ENCODE peak calls at places on chromosomes 12 and 14, in five cellular contexts. One of them, this sample, is unnamed.

GRCh38 chr12:122064780-122065588 is 13.6 kb upstream of the MLXIP start:
- DNase-seq in heart left ventricle: peak
- DNase-seq in cardiac muscle cell: peak
- DNase-seq in HCT116: peak
- DNase-seq in HFF-Myc: peak
- DNase-seq in this sample: no peak

GRCh38 chr14:102408729-102409128 is 46.0 kb downstream of the TECPR2 start:
- DNase-seq in heart left ventricle: no peak
- DNase-seq in cardiac muscle cell: no peak
- DNase-seq in HCT116: no peak
- DNase-seq in HFF-Myc: no peak
- DNase-seq in this sample: no peak

GRCh38 chr12:97283297-97283696 is 179.3 kb upstream of the RMST start:
- DNase-seq in heart left ventricle: no peak
- DNase-seq in cardiac muscle cell: no peak
- DNase-seq in HCT116: no peak
- DNase-seq in HFF-Myc: no peak
- DNase-seq in this sample: no peak

GRCh38 chr14:33280646-33281045 is 342.0 kb downstream of the NPAS3 start:
- DNase-seq in heart left ventricle: no peak
- DNase-seq in cardiac muscle cell: no peak
- DNase-seq in HCT116: no peak
- DNase-seq in HFF-Myc: no peak
- DNase-seq in this sample: no peak

GRCh38 chr12:123532021-123532420 is 1.5 kb downstream of the RILPL1 start:
- DNase-seq in heart left ventricle: no peak
- DNase-seq in cardiac muscle cell: no peak
- DNase-seq in HCT116: no peak
- DNase-seq in HFF-Myc: no peak
- DNase-seq in this sample: no peak

GRCh38 chr14:30179381-30180130 is 251.9 kb upstream of the PRKD1 start:
- DNase-seq in heart left ventricle: no peak
- DNase-seq in cardiac muscle cell: no peak
- DNase-seq in HCT116: no peak
- DNase-seq in HFF-Myc: no peak
- DNase-seq in this sample: no peak

GRCh38 chr12:109444263-109444662 is 32.8 kb downstream of the KCTD10 start:
- DNase-seq in heart left ventricle: no peak
- DNase-seq in cardiac muscle cell: no peak
- DNase-seq in HCT116: no peak
- DNase-seq in HFF-Myc: no peak
- DNase-seq in this sample: no peak

GRCh38 chr12:111410229-111411186 is 4.8 kb downstream of the SH2B3 start:
- DNase-seq in heart left ventricle: peak
- DNase-seq in cardiac muscle cell: no peak
- DNase-seq in HCT116: no peak
- DNase-seq in HFF-Myc: no peak
- DNase-seq in this sample: no peak

GRCh38 chr12:106455100-106455499 is 97.6 kb downstream of the POLR3B start:
- DNase-seq in heart left ventricle: no peak
- DNase-seq in cardiac muscle cell: no peak
- DNase-seq in HCT116: no peak
- DNase-seq in HFF-Myc: no peak
- DNase-seq in this sample: no peak

GRCh38 chr12:21939435-21939834 is 1.8 kb downstream of the ABCC9 start:
- DNase-seq in heart left ventricle: peak
- DNase-seq in cardiac muscle cell: no peak
- DNase-seq in HCT116: no peak
- DNase-seq in HFF-Myc: no peak
- DNase-seq in this sample: no peak

GRCh38 chr12:56991319-56991906 is 14.9 kb downstream of the ZBTB39 start:
- DNase-seq in heart left ventricle: peak
- DNase-seq in cardiac muscle cell: no peak
- DNase-seq in HCT116: no peak
- DNase-seq in HFF-Myc: no peak
- DNase-seq in this sample: no peak

DNA sequence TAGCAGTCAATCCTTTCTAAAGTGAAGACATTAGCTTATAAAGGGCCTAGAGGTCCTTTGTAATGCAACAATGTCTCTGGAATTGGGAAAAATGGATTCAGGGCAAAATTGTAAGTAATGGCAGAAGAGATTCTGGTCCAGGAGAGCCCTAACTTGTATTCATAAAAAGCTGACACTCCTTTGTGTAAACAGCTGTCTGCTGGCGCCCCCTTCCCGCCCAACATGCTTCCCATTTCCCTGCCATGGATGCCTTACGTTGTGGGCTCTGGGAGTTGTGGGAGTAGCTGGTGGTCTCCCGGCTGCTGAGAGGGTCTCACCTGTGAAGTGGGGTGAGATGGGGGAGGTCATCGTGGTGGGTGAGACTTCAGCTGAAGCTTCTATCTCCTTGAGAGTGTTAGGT is 2.3 kb downstream of the ACRBP start:
- DNase-seq in heart left ventricle: no peak
- DNase-seq in cardiac muscle cell: peak
- DNase-seq in HCT116: no peak
- DNase-seq in HFF-Myc: no peak
- DNase-seq in this sample: no peak
- TF ChIP-seq CTCF in heart left ventricle: peak
- TF ChIP-seq CTCF in cardiac muscle cell: peak
- TF ChIP-seq CTCF in HCT116: peak
- TF ChIP-seq CTCF in HFF-Myc: peak
- TF ChIP-seq CTCF in this sample: peak

DNA sequence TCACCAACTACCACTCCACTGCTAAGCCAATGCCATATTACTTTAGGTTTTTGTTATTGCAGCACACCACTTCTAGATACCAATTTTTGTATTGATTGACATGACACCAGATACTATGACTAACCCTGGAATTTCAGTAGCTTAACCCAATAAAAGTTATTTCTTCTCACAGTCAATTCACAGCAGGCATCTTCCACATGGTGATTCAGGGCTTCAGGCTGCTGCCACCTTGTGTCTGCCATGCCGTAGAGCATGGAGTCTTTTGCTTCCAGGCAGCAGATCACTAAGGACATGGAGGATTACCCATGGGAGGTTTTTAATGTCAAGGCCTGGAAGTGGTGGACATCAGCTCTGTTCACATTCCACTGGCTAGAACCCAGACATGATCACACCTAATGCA is 56.4 kb upstream of the LTA4H start:
- DNase-seq in heart left ventricle: no peak
- DNase-seq in cardiac muscle cell: no peak
- DNase-seq in HCT116: peak
- DNase-seq in HFF-Myc: no peak
- DNase-seq in this sample: no peak
- TF ChIP-seq CTCF in heart left ventricle: no peak
- TF ChIP-seq CTCF in cardiac muscle cell: no peak
- TF ChIP-seq CTCF in HCT116: peak
- TF ChIP-seq CTCF in HFF-Myc: peak
- TF ChIP-seq CTCF in this sample: no peak

DNA sequence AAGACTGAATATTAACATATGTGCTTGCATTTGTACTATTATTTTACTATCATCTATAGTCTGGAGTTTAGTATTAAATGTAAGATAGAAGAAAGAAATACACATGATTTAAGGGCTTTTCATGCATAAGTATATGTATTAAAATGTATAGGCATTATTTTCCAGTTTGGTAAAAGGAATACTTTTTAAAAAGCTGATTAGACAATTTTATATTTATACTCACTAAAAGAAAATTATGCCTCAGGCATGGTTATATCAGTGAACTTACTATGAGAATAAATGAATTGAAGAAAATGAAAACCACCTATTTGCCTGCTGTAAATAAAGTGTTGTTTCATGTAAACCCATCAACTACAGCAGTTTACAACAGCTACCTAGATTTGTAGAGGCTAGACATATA is 776.7 kb downstream of the SLC6A15 start:
- DNase-seq in heart left ventricle: no peak
- DNase-seq in cardiac muscle cell: no peak
- DNase-seq in HCT116: no peak
- DNase-seq in HFF-Myc: no peak
- DNase-seq in this sample: no peak
- TF ChIP-seq CTCF in heart left ventricle: no peak
- TF ChIP-seq CTCF in cardiac muscle cell: no peak
- TF ChIP-seq CTCF in HCT116: no peak
- TF ChIP-seq CTCF in HFF-Myc: no peak
- TF ChIP-seq CTCF in this sample: no peak

GRCh38 chr12:132075714-132076553 is 68.2 kb downstream of the DDX51 start:
- DNase-seq in heart left ventricle: no peak
- DNase-seq in cardiac muscle cell: no peak
- DNase-seq in HCT116: no peak
- DNase-seq in HFF-Myc: no peak
- DNase-seq in this sample: no peak
- TF ChIP-seq CTCF in heart left ventricle: no peak
- TF ChIP-seq CTCF in cardiac muscle cell: no peak
- TF ChIP-seq CTCF in HCT116: no peak
- TF ChIP-seq CTCF in HFF-Myc: no peak
- TF ChIP-seq CTCF in this sample: peak

GRCh38 chr12:47396902-47397663 is 308.7 kb downstream of the RPAP3 start:
- DNase-seq in heart left ventricle: no peak
- DNase-seq in cardiac muscle cell: no peak
- DNase-seq in HCT116: no peak
- DNase-seq in HFF-Myc: no peak
- DNase-seq in this sample: no peak

GRCh38 chr12:47400251-47400650 is 305.6 kb downstream of the RPAP3 start:
- DNase-seq in heart left ventricle: no peak
- DNase-seq in cardiac muscle cell: no peak
- DNase-seq in HCT116: no peak
- DNase-seq in HFF-Myc: no peak
- DNase-seq in this sample: no peak

GRCh38 chr12:47394070-47394469 is 311.8 kb downstream of the RPAP3 start:
- DNase-seq in heart left ventricle: no peak
- DNase-seq in cardiac muscle cell: no peak
- DNase-seq in HCT116: no peak
- DNase-seq in HFF-Myc: no peak
- DNase-seq in this sample: no peak

GRCh38 chr12:47393403-47393790 is 312.4 kb downstream of the RPAP3 start:
- DNase-seq in heart left ventricle: no peak
- DNase-seq in cardiac muscle cell: no peak
- DNase-seq in HCT116: no peak
- DNase-seq in HFF-Myc: no peak
- DNase-seq in this sample: no peak

DNA sequence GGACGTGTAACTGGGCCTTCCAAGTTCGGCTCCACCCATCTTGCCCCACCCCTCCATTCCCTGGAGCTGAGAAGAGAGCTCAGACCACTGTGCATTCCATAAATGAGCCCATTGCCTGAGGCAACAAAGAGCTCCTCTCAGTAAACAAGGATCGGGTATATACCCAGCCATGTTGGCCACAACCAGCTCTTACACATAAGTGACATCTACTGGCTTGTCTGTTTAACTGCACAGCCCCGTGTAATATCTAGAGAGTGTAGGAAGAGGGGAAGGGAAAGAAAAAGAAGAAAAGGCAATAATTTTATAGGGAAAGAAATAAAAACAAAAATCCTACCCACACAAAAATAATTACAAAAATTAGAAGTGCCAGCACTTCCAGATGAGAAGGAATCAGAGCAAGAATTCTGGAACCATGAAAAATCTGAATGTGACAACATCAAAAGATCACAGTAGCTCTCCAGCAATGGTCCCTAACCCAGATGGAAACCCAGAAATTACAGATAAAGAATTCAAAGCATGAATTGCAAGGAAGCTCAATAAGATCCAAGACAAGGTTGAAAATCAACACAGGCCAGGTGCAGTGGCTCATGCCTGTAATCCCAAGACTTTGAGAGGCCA is 308.1 kb downstream of the RPAP3 start:
- DNase-seq in heart left ventricle: no peak
- DNase-seq in cardiac muscle cell: no peak
- DNase-seq in HCT116: peak
- DNase-seq in HFF-Myc: no peak
- DNase-seq in this sample: no peak
- TF ChIP-seq CTCF in heart left ventricle: peak
- TF ChIP-seq CTCF in cardiac muscle cell: peak
- TF ChIP-seq CTCF in HCT116: peak
- TF ChIP-seq CTCF in HFF-Myc: peak
- TF ChIP-seq CTCF in this sample: peak

GRCh38 chr12:100404769-100405407 is 48.0 kb downstream of the SLC17A8 start:
- DNase-seq in heart left ventricle: no peak
- DNase-seq in cardiac muscle cell: peak
- DNase-seq in HCT116: peak
- DNase-seq in HFF-Myc: peak
- DNase-seq in this sample: no peak
- TF ChIP-seq CTCF in heart left ventricle: peak
- TF ChIP-seq CTCF in cardiac muscle cell: peak
- TF ChIP-seq CTCF in HCT116: peak
- TF ChIP-seq CTCF in HFF-Myc: peak
- TF ChIP-seq CTCF in this sample: peak